ENCODE peak calls at places on chromosome 13, in four cellular contexts. L is kidney, G is body of pancreas, Z is psoas muscle. J is an unnamed sample.

GRCh38 chr13:77521595-77522367 is 13.7 kb upstream of the SCEL start:
- DNase-seq in G (peak; percentile 28), Z (no peak), L (peak; percentile 72), J (no peak)

GRCh38 chr13:26722321-26722720 is 38.3 kb downstream of the GPR12 start:
- DNase-seq in G (no peak), Z (no peak), L (no peak), J (no peak)

GRCh38 chr13:93559718-93560117 is 333.1 kb downstream of the GPC6 start:
- DNase-seq in Z (no peak), G (no peak), L (no peak), J (no peak)

GRCh38 chr13:48535791-48536190 is 2.9 kb upstream of the RCBTB2 start:
- DNase-seq in G (no peak), Z (no peak), L (no peak), J (no peak)

GRCh38 chr13:41017744-41018582 is 1.2 kb downstream of the ELF1 start:
- DNase-seq in L (no peak), Z (no peak), G (no peak), J (no peak)

GRCh38 chr13:62643799-62644484 is 1228.3 kb upstream of the PCDH20 start:
- DNase-seq in L (no peak), G (no peak), Z (no peak), J (no peak)

GRCh38 chr13:89936256-89936655 is 1411.2 kb upstream of the MIR17HG start:
- DNase-seq in Z (no peak), G (no peak), L (no peak), J (no peak)

GRCh38 chr13:95030948-95031347 is 270.3 kb downstream of the ABCC4 start:
- DNase-seq in L (no peak), Z (no peak), G (no peak), J (no peak)

GRCh38 chr13:50437252-50437651 is 406.2 kb downstream of the DLEU7 start:
- DNase-seq in Z (no peak), G (no peak), L (no peak), J (no peak)

GRCh38 chr13:98346904-98347636 is 170.0 kb upstream of the RNF113B start:
- DNase-seq in G (no peak), Z (no peak), L (no peak), J (no peak)
- H3K4me1 ChIP-seq in G (no peaks in the 10 kb centered on the region), Z (no peaks in the 10 kb centered on the region), L (no peaks in the 10 kb centered on the region), J (peaks cover 4% of the 10 kb centered on the region)

GRCh38 chr13:55576389-55576788 is 1564.3 kb upstream of the PRR20A start:
- DNase-seq in Z (no peak), G (no peak), L (no peak), J (no peak)

GRCh38 chr13:55577847-55578210 is 1562.9 kb upstream of the PRR20A start:
- DNase-seq in Z (no peak), G (no peak), L (no peak), J (no peak)

GRCh38 chr13:55572862-55573261 is 1567.9 kb upstream of the PRR20A start:
- DNase-seq in Z (no peak), G (no peak), L (no peak), J (no peak)

GRCh38 chr13:55573565-55573964 is 1567.2 kb upstream of the PRR20A start:
- DNase-seq in G (no peak), Z (no peak), L (no peak), J (no peak)

GRCh38 chr13:55577082-55577846 is 1563.5 kb upstream of the PRR20A start:
- DNase-seq in L (no peak), Z (no peak), G (no peak), J (no peak)
- H3K4me3 ChIP-seq in L (no peak overlapping the region), Z (no peak overlapping the region), G (no peak overlapping the region), J (no peak overlapping the region)

DNA sequence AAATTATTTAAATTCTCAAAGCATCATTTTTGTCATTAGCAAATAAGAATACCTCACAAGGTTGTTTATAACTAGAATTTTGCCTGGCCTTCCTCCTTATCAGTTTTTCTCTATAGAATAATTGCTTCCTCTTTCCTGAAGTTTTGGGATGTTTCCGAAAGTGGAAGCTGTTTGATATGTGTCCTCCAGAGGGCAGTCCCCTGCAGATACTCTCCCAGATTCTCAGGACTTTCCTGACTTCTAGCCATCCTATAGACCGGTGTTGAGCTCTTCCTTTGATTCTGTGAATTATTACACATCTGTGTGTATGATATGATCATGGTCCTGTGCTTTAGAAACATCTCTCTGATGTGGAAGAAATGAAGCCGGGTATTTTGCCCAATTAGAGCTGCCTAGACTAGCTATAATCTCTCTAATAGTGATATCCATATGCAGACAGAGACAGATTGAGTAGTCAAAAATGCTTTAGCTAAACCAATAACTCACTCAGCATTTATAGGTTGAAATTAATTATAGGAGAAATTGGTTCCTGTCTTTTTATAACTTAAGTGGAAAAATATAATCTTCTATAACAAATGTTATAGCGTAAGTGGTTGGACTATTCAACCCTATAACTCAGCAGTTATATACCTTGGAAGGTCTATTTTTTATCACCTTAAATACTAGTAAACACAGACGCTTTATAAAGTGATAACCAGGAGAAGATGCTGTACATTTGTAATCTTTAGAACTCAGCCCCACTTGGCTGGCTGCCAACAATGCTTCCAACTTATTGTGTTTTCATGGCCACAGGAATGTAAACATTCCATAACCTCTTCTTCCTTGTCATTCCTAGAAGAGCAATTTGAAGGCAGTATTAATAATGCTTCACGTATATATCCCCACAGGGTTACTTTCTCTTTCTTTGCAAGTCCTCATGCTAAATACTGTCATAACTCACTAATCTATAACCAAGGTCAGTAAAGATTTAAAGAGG is 201.0 kb upstream of the RXFP2 start:
- DNase-seq in Z (no peak), G (no peak), L (no peak), J (no peak)
- TF ChIP-seq CTCF in Z (peak; percentile 35), G (peak; percentile 33), L (peak; percentile 17), J (no peak)

GRCh38 chr13:98298599-98298998 is 121.5 kb upstream of the RNF113B start:
- DNase-seq in L (no peak), G (no peak), Z (no peak), J (no peak)

GRCh38 chr13:98301721-98302120 is 124.7 kb upstream of the RNF113B start:
- DNase-seq in G (no peak), L (no peak), Z (no peak), J (no peak)

GRCh38 chr13:98300956-98301641 is 124.0 kb upstream of the RNF113B start:
- DNase-seq in G (peak; percentile 45), L (no peak), Z (no peak), J (no peak)

GRCh38 chr13:98299243-98299953 is 122.3 kb upstream of the RNF113B start:
- DNase-seq in L (no peak), Z (no peak), G (no peak), J (no peak)

GRCh38 chr13:98299954-98300350 is 122.9 kb upstream of the RNF113B start:
- DNase-seq in G (no peak), L (no peak), Z (no peak), J (no peak)
- H3K4me1 ChIP-seq in G (peaks cover 49% of the 10 kb centered on the region), L (peaks cover 40% of the 10 kb centered on the region), Z (peaks cover 3% of the 10 kb centered on the region), J (peaks cover 5% of the 10 kb centered on the region)

GRCh38 chr13:43787518-43787891 is 733 bp upstream of the ENOX1 start:
- DNase-seq in G (no peak), Z (no peak), L (no peak), J (no peak)
- H3K4me3 ChIP-seq in G (no peak overlapping the region), Z (peak overlapping the region; percentile 78), L (peak overlapping the region; percentile 71), J (peak overlapping the region; percentile 85)

GRCh38 chr13:43405457-43405856 is 381.3 kb downstream of the ENOX1 start:
- DNase-seq in Z (no peak), G (no peak), L (no peak), J (no peak)
- TF ChIP-seq CTCF in Z (no peak), G (no peak), L (no peak), J (no peak)

J was measured in ovary.